ENCODE peak calls at places on chromosomes 12 and 14, in seven cellular contexts. S is cardiac muscle cell, F is NB4, Q is BJ, W is endothelial cell of umbilical vein, J is transverse colon, T is Caco-2. E is an unnamed sample.

GRCh38 chr14:36021030-36021422 is 155.5 kb downstream of the PTCSC3 start:
- DNase-seq in S (no peak), F (no peak), Q (no peak), W (no peak), J (no peak), T (no peak), E (no peak)

GRCh38 chr14:52703225-52703624 is 3.8 kb upstream of the PSMC6 start:
- DNase-seq in S (no peak), F (peak), Q (peak), W (peak), J (peak), T (no peak), E (peak)

GRCh38 chr14:95488376-95489162 is 27.9 kb downstream of the SYNE3 start:
- DNase-seq in S (no peak), F (peak), Q (no peak), W (no peak), J (no peak), T (no peak), E (no peak)

GRCh38 chr14:37791384-37792036 is 196.1 kb downstream of the TTC6 start:
- DNase-seq in S (no peak), F (no peak), Q (no peak), W (no peak), J (no peak), T (no peak), E (no peak)

GRCh38 chr12:57720606-57721595 is 17.6 kb downstream of the AGAP2 start:
- DNase-seq in S (no peak), F (no peak), Q (no peak), W (no peak), J (no peak), T (no peak), E (no peak)

GRCh38 chr12:32993404-32993803 is 96.8 kb upstream of the PKP2 start:
- DNase-seq in S (no peak), F (no peak), Q (no peak), W (no peak), J (no peak), T (no peak), E (no peak)

GRCh38 chr14:68638817-68639517 is 153.9 kb downstream of the ZFP36L1 start:
- DNase-seq in S (no peak), F (no peak), Q (no peak), W (peak), J (no peak), T (no peak), E (no peak)

GRCh38 chr12:17304503-17305347 is 698.8 kb upstream of the LMO3 start:
- DNase-seq in S (no peak), F (peak), Q (no peak), W (no peak), J (no peak), T (no peak), E (peak)

GRCh38 chr14:77228056-77228455 is 43.0 kb downstream of the NGB start:
- DNase-seq in S (no peak), F (no peak), Q (no peak), W (no peak), J (no peak), T (no peak), E (no peak)

GRCh38 chr14:105148604-105149145 is 19.9 kb downstream of the JAG2 start:
- DNase-seq in S (no peak), F (no peak), Q (no peak), W (no peak), J (no peak), T (no peak), E (no peak)

GRCh38 chr12:66352899-66353298 is 50.6 kb downstream of the HELB start:
- DNase-seq in S (no peak), F (no peak), Q (no peak), W (no peak), J (no peak), T (no peak), E (no peak)
- H3K4me3 ChIP-seq in S (no peak), F (no peak), Q (no peak), W (no peak), J (no peak), T (no peak), E (no peak)

GRCh38 chr14:91316761-91317160 is 72.3 kb upstream of the GPR68 start:
- DNase-seq in S (no peak), F (no peak), Q (no peak), W (no peak), J (no peak), T (no peak), E (no peak)

GRCh38 chr14:91318911-91319310 is 74.4 kb upstream of the GPR68 start:
- DNase-seq in S (no peak), F (no peak), Q (no peak), W (no peak), J (no peak), T (no peak), E (no peak)

GRCh38 chr14:91315844-91316267 is 71.4 kb upstream of the GPR68 start:
- DNase-seq in S (no peak), F (peak), Q (no peak), W (no peak), J (peak), T (no peak), E (no peak)

GRCh38 chr14:91320266-91320665 is 75.8 kb upstream of the GPR68 start:
- DNase-seq in S (no peak), F (no peak), Q (no peak), W (no peak), J (no peak), T (no peak), E (no peak)

DNA sequence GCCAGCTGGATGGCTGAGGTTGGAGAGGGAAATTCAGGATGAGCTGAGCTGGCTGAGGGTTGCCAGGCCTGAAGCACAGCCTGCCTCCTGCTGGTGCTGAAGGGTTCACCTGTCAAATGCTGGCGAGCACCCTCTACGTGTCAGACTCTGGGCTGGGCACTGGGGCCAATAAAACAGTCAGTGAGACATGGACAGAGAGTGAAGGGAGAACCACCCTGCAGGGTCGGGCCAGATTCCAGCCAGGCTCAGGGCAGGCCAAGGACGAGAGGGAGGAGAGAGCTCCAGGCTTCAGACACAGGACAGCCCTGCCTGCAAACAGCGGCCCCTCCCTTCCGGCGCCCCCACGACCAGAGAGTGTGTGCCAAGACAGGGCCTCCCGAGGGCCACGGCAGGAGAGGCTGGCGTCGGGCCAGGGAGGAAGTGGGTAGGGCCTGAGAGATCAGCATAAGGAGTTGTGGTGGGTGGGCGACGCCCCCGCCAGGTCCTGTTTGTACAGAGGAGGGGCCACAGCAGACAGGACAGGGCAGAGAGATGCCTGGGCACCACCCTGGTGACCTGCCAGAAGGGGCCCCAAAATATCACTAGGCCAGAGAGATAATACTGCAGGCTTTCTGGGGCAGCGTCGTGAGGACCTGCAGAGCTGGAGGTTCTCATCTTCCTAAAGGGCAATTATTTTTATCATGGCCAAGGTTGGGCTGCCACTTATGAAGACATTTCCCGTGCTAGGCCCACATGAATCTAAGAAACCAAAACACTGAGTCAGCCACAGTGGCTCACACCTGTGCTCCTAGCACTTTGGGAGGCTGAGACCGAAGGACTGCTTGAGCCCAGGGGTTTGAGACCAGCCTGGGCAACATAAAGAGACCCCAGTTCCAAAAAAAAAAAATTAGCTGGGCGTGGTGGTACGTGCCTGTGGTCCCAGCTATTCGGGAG is 73.1 kb upstream of the GPR68 start:
- DNase-seq in S (no peak), F (peak), Q (no peak), W (peak), J (peak), T (no peak), E (no peak)
- TF ChIP-seq CTCF in S (peak), F (peak), Q (no peak), W (peak), J (peak), T (no peak), E (no peak)

GRCh38 chr12:124379938-124380754 is 85.3 kb downstream of the RFLNA start:
- DNase-seq in S (no peak), F (peak), Q (no peak), W (peak), J (peak), T (no peak), E (peak)
- H3K4me3 ChIP-seq in S (no peak), F (no peak), Q (no peak), W (no peak), J (no peak), T (no peak), E (no peak)

DNA sequence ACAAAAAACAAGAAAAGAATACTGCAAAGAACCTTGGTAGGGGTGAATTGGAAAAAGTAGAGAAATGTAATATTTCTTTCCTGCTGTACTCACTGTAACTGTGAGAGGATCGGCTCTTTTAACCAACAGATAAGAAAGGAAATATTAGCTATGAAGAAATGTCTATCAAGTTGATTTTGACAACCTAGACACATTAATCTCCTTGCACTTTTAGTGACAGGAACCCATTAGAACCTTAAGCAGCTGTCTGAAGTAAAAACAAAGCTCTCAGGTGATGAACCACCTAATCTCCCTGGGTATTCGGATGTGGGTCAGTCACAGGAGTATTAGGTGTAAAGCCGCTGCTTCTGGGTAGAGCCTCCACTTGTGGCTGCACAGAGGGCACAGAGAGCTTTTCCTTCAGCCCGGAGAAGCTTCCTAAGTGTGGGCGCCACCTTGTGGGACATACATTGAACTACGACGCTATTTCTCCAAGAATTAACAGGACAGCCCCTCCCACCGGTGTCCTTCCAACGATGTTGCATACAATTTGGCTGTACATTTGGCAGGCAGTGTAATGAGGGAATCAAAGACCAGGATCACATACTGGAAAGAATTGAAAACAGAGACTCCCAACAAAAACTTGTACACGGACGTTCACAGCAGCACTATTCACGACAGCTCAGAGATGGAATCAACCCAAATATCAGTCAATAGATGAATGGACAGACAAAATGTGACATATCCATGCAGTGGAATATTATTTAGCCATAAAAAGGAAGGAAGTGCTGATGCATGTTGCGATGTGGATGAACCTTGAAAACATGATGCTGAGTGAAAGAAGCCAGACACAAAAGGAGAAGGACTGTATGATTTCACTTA is 28.9 kb upstream of the MAPKAPK5 start:
- DNase-seq in S (peak), F (peak), Q (no peak), W (peak), J (peak), T (peak), E (peak)
- TF ChIP-seq CTCF in S (peak), F (peak), Q (peak), W (peak), J (peak), T (peak), E (peak)

GRCh38 chr12:118358607-118359540 is 13.8 kb downstream of the TAOK3 start:
- DNase-seq in S (no peak), F (peak), Q (no peak), W (no peak), J (no peak), T (no peak), E (no peak)
- H3K4me3 ChIP-seq in S (no peak), F (peak), Q (no peak), W (peak), J (no peak), T (no peak), E (no peak)

DNA sequence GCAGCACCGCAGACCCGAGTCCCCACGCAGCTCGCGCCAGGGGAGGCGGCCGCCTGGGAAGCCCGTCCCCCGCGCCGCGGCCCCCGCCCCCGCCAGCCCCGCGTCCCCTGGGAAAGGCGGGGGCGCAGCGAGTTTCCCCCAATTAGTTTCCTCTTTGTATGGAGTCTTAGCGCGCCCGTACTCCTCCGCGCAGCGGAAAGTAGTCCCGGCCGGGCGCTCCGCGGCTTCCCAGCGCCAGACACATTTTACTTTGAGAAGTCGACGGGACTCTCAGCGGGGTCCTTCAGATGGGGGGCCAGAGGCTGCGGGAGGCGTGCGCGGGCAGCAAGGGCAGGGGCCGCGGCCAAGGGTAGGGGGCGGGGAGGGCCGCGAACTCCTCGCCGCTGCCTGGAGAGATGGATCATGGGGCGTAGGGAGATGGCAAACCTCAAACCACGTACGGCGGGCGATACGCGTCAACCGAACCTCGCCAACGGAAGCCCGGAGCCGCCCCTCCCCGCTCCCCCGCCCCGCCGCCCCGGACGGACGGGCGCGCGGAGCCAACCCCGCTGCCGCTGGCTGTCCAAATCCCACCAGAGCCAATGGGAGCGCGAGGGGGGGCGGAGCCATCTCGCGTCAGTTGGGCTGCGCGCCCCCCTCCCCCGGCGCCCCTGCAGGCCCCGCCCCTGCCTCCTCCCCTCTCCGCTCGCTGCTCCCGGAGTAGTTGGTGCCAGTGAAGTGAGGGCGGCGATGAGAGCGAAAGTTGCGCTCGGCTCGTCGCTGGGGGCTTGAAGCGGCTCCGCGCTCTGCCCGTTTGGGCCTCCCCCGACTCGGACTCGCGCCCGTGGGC is at the start of gene RCOR1:
- DNase-seq in S (peak), F (peak), Q (peak), W (peak), J (peak), T (peak), E (peak)
- TF ChIP-seq CTCF in S (no peak), F (no peak), Q (no peak), W (no peak), J (no peak), T (no peak), E (no peak)

GRCh38 chr14:69917287-69917686 is 38.1 kb downstream of the SMOC1 start:
- DNase-seq in S (no peak), F (no peak), Q (no peak), W (no peak), J (no peak), T (no peak), E (peak)
- H3K4me3 ChIP-seq in S (no peak), F (no peak), Q (no peak), W (no peak), J (no peak), T (no peak), E (no peak)

GRCh38 chr12:86597431-86597830 is 341.2 kb upstream of the MGAT4C start:
- DNase-seq in S (no peak), F (no peak), Q (no peak), W (no peak), J (no peak), T (no peak), E (peak)

GRCh38 chr12:86600664-86601231 is 344.6 kb upstream of the MGAT4C start:
- DNase-seq in S (no peak), F (no peak), Q (no peak), W (no peak), J (no peak), T (no peak), E (no peak)

DNA sequence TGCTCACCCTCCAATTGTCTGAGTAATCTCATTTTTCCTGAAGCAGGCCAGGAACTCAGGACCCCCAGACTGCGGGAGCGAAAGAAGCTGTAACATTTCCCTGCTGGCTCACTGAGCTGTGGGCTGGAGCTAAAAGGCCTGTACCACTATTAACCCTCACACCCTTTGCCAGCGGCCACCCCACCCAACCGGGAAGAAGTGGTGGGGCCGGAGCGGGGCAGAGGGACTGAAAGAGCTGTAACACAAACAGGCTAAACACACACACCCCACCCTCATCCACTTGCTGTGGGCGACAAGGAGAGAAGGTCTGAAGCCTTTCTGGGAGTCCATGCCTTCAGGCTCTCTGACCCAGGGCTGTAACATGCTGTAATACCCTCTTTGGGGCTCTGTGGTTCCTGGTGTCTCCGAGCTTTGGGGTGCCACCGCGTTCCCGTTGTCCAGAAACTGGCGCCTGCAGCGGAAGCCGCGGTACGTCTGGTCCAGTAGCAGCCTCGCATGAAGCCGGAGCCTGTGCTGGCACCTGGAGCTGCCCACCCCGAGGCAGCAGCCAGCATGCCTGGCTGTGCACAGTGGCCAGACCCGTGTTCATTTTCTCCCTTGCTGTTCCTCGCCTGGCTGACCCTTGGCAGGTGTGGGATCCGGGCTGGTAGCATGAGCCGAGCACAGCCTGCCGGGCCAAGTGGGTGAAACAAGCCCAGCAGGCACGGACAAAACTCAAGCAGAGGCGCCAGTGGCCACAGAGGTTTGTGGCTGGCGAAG is 345.5 kb upstream of the MGAT4C start:
- DNase-seq in S (no peak), F (no peak), Q (no peak), W (no peak), J (no peak), T (no peak), E (no peak)
- TF ChIP-seq CTCF in S (no peak), F (no peak), Q (no peak), W (no peak), J (no peak), T (no peak), E (no peak)